ENCODE peak calls at places on chromosomes 6 and 20, in seven cellular contexts. I, N, P, Q, O, L and K are unnamed samples.

GRCh38 chr6:31042801-31043200 is 32.5 kb downstream of the MUC22 start:
- DNase-seq in Q (peak), O (no peak), N (peak), I (peak), P (no peak), L (no peak), K (no peak)

GRCh38 chr20:2005359-2005758 is 11.5 kb upstream of the PDYN start:
- DNase-seq in Q (no peak), P (no peak), L (no peak), N (no peak), I (no peak), O (no peak), K (no peak)

GRCh38 chr6:126427713-126428112 is 87.8 kb downstream of the CENPW start:
- DNase-seq in P (no peak), I (no peak), N (no peak), L (no peak), Q (no peak), O (no peak), K (no peak)

GRCh38 chr6:68994561-68994960 is 359.5 kb downstream of the ADGRB3 start:
- DNase-seq in L (no peak), Q (no peak), N (no peak), P (no peak), I (no peak), O (no peak), K (no peak)

GRCh38 chr20:24993337-24994185 is 1.0 kb upstream of the APMAP start:
- DNase-seq in P (no peak), I (no peak), N (peak), L (no peak), Q (no peak), O (no peak), K (no peak)

GRCh38 chr20:63093966-63094766 is 87.4 kb upstream of the BHLHE23 start:
- DNase-seq in N (peak), O (no peak), Q (peak), L (no peak), I (no peak), P (no peak), K (peak)

GRCh38 chr6:153852481-153852880 is 186.6 kb upstream of the OPRM1 start:
- DNase-seq in I (no peak), Q (no peak), P (no peak), N (peak), O (no peak), L (no peak), K (no peak)

GRCh38 chr6:38503032-38503784 is 136.5 kb downstream of the BTBD9 start:
- DNase-seq in I (no peak), N (no peak), L (no peak), Q (no peak), O (no peak), P (no peak), K (no peak)

GRCh38 chr6:7153807-7154206 is 46.0 kb downstream of the RREB1 start:
- DNase-seq in Q (no peak), N (peak), P (no peak), O (no peak), I (no peak), L (no peak), K (peak)

GRCh38 chr6:146990821-146991798 is 213.1 kb upstream of the STXBP5 start:
- DNase-seq in N (peak), O (no peak), L (no peak), I (no peak), P (no peak), Q (no peak), K (no peak)

GRCh38 chr20:58010186-58010585 is 218.3 kb downstream of the ANKRD60 start:
- DNase-seq in I (no peak), P (no peak), N (no peak), L (no peak), Q (no peak), O (no peak), K (no peak)

GRCh38 chr20:61127311-61128044 is 124.6 kb upstream of the CDH4 start:
- DNase-seq in Q (no peak), L (no peak), I (no peak), O (no peak), P (no peak), N (no peak), K (no peak)

GRCh38 chr6:82237013-82237412 is 10.5 kb downstream of the IBTK start:
- DNase-seq in N (no peak), Q (no peak), L (no peak), O (no peak), I (no peak), P (no peak), K (no peak)

GRCh38 chr6:7311920-7312615 is 931 bp downstream of the SSR1 start:
- DNase-seq in L (no peak), I (no peak), O (no peak), N (peak), P (no peak), Q (no peak), K (no peak)

GRCh38 chr20:23244207-23244915 is 106.2 kb upstream of the NXT1 start:
- DNase-seq in N (no peak), L (no peak), I (no peak), P (no peak), O (peak), Q (no peak), K (no peak)

GRCh38 chr20:25032478-25033183 is 25.3 kb downstream of the ACSS1 start:
- DNase-seq in P (no peak), N (no peak), L (no peak), I (no peak), Q (peak), O (no peak), K (no peak)

GRCh38 chr20:40680560-40680959 is 8.5 kb downstream of the MAFB start:
- DNase-seq in P (no peak), O (no peak), L (no peak), Q (no peak), N (no peak), I (peak), K (no peak)

GRCh38 chr6:53033764-53034163 is 31.4 kb upstream of the FBXO9 start:
- DNase-seq in L (no peak), I (no peak), Q (no peak), P (no peak), O (no peak), N (no peak), K (no peak)
- TF ChIP-seq CTCF in L (no peak), I (no peak), Q (no peak), P (no peak), O (no peak), N (no peak), K (no peak)

GRCh38 chr6:158655569-158656450 is 6.0 kb downstream of the SYTL3 start:
- DNase-seq in Q (peak), N (no peak), I (no peak), L (no peak), P (peak), O (no peak), K (no peak)

GRCh38 chr6:158662607-158663464 is 13.0 kb downstream of the SYTL3 start:
- DNase-seq in N (peak), Q (no peak), P (no peak), L (peak), I (no peak), O (no peak), K (no peak)

GRCh38 chr6:158663465-158664167 is 13.8 kb downstream of the SYTL3 start:
- DNase-seq in P (no peak), L (no peak), N (no peak), I (no peak), O (peak), Q (no peak), K (no peak)

GRCh38 chr6:158661156-158661555 is 11.3 kb downstream of the SYTL3 start:
- DNase-seq in L (no peak), P (no peak), N (no peak), I (no peak), Q (no peak), O (no peak), K (no peak)

DNA sequence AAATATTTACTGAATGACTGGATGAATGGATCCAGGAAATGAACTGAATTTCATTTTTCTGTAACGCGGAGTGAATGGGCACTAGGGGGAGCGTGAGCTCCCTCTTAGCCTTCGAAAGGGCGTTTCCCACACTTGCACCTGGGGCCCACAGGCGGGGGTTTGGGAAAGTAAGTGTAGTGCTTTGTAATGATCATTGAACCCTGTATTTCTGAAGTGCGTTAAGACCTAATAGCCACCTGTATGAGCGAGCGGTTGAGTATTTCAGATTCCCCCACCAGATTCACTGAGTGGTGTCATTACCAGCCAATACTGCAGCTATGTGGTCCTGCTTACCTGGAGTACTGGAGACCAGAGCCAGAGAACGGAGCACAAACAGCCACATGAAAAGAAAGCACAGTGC is 10.5 kb downstream of the SYTL3 start:
- DNase-seq in O (no peak), N (peak), Q (peak), P (no peak), L (peak), I (peak), K (no peak)
- TF ChIP-seq CTCF in O (peak), N (peak), Q (peak), P (peak), L (peak), I (peak), K (peak)

GRCh38 chr6:410555-411395 is 19.2 kb downstream of the IRF4 start:
- DNase-seq in Q (peak), P (no peak), L (no peak), O (no peak), I (no peak), N (no peak), K (no peak)

GRCh38 chr6:409370-409972 is 17.9 kb downstream of the IRF4 start:
- DNase-seq in P (no peak), O (no peak), Q (no peak), N (no peak), L (no peak), I (no peak), K (no peak)

GRCh38 chr6:408148-408547 is 16.6 kb downstream of the IRF4 start:
- DNase-seq in Q (no peak), I (no peak), N (no peak), L (no peak), O (no peak), P (no peak), K (no peak)

GRCh38 chr6:411402-412145 is 20.0 kb downstream of the IRF4 start:
- DNase-seq in L (no peak), O (no peak), N (peak), I (no peak), Q (no peak), P (no peak), K (no peak)

GRCh38 chr6:408599-409102 is 17.1 kb downstream of the IRF4 start:
- DNase-seq in O (peak), I (no peak), Q (peak), L (no peak), P (no peak), N (peak), K (peak)
- TF ChIP-seq CTCF in O (peak), I (no peak), Q (peak), L (no peak), P (peak), N (peak), K (peak)

DNA sequence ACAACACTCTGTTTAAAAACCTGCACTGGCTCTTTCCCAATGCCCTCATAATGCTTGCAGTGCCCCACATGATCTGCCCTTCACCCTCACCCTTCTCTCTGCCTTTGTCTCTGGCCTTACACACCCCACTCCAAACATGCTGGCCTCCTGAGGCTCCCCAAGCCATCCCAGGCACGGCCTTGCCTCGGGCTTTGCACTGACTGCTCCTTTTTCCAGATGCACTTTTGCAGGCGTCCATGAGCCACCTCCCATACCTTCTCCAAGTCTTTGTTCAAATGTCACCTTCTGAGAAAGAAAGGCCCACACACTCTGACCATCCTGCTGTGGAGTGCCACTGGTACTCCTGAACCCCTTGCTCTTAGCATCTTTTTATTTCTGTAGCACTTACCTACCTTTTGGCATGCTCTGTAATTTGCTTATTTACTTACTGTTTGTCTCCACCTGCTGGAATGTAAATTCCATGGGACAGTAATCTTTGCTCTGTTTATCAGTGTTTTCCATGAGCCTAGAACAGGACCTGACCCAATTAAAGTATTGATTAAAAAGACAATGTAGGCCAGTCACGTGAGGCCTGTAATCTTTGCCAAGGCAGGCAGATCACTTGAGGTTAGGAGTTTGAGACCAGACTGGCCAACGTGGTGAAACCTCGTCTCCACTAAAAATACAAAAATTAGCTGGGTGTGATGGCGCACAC is 30.7 kb downstream of the GFRA4 start:
- DNase-seq in L (no peak), O (no peak), P (no peak), N (no peak), Q (no peak), I (no peak), K (no peak)
- TF ChIP-seq CTCF in L (no peak), O (no peak), P (no peak), N (no peak), Q (no peak), I (no peak), K (no peak)

GRCh38 chr6:138115191-138115590 is 8.0 kb upstream of the PERP start:
- DNase-seq in N (no peak), P (no peak), I (no peak), Q (no peak), L (no peak), O (no peak), K (no peak)

GRCh38 chr6:138110229-138110628 is 3.0 kb upstream of the PERP start:
- DNase-seq in P (no peak), Q (no peak), N (no peak), O (no peak), I (no peak), L (no peak), K (no peak)

GRCh38 chr6:138116661-138116999 is 9.4 kb upstream of the PERP start:
- DNase-seq in Q (no peak), O (no peak), N (no peak), L (no peak), I (no peak), P (no peak), K (no peak)

GRCh38 chr6:138113588-138114210 is 6.5 kb upstream of the PERP start:
- DNase-seq in L (no peak), P (no peak), I (no peak), N (no peak), Q (no peak), O (no peak), K (no peak)

DNA sequence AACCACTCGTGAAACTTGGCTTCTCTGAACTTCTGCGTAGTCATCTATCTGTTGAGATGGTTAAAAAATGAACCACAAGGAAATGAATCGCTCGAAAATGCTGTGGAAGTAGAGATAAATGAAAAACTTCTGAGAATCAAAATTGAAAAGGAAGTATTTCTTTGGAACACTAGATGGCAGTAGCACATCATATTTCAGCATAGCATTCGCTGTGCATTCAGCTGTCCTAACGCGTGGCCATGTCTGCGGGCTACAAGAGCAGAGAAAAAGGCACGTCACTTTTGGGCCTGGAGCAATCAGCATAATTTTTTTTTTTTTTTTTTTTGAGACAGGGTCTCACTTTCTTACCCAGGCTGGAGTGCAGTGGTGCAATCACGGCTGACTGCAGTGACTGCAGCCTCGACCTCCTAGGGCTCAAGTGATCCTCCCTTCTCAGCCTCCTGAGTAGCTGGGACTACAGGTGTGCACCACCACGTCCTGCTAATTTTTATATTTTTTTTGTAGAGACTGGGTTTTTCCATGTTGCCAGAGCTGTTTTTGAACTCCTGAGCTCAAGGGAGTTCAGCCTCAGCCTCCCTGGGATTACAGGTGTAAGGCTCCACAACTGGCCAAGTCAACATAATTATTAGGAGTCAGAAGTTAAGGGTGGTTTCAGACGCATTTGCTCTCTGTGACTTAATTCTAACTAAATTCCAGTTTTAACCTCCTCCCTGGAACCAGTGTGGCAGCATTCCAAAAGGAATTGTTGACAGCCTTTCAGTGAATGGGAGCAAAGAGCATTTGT is 8.8 kb upstream of the PERP start:
- DNase-seq in Q (peak), L (peak), P (no peak), O (no peak), N (peak), I (peak), K (peak)
- TF ChIP-seq CTCF in Q (peak), L (peak), P (peak), O (peak), N (peak), I (peak), K (peak)

GRCh38 chr6:169289671-169290408 is 36.2 kb upstream of the THBS2 start:
- DNase-seq in N (peak), I (no peak), Q (no peak), P (no peak), O (no peak), L (no peak), K (no peak)

GRCh38 chr6:169293196-169293595 is 39.5 kb upstream of the THBS2 start:
- DNase-seq in L (no peak), O (no peak), P (no peak), I (no peak), N (no peak), Q (no peak), K (no peak)

GRCh38 chr6:169291148-169291547 is 37.5 kb upstream of the THBS2 start:
- DNase-seq in L (no peak), Q (no peak), P (no peak), N (no peak), O (no peak), I (no peak), K (no peak)

GRCh38 chr6:169291639-169292339 is 38.1 kb upstream of the THBS2 start:
- DNase-seq in Q (no peak), L (no peak), I (no peak), N (no peak), O (no peak), P (no peak), K (no peak)

DNA sequence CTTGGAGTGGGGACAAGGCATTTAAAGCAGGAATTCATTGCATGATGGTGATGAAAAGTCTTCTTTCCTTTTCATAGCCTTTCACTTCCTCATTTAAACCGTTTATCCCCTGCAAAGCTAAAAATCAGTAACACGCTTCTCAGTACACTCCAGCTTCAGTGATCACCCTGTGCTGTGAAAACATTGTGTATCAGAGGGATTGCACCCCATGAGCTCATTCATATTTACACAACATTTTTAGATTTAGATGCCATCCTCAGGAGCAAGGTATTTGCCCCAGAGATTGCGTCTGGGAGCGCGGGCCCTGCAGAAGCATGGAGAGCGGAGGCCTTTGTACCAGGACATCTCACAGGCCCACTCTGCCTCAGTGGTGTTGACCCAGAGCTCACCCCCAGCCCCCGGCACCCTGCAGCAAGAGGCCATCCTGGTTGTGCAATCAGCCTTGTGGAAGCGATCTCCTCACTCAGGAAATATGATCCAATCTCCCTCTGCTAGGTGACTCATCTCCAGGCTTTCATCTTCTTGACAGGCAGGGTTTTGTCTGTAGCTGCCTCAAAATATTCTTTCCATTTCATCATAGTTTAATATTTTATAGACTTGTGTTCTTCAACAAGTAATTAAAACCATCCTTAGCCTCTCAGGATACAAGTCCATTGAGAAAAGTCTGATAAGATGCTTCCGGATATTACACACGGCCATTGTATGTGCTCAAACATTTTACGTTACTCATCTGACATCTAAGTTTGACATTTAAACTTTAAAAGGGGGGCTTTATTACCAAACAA is 38.9 kb upstream of the THBS2 start:
- DNase-seq in N (peak), P (no peak), L (no peak), O (no peak), Q (no peak), I (no peak), K (peak)
- TF ChIP-seq CTCF in N (no peak), P (no peak), L (no peak), O (no peak), Q (no peak), I (no peak), K (no peak)

GRCh38 chr6:44699082-44699481 is 311.6 kb downstream of the CDC5L start:
- DNase-seq in Q (no peak), N (no peak), L (no peak), I (no peak), P (no peak), O (no peak), K (no peak)
- TF ChIP-seq CTCF in Q (no peak), N (no peak), L (no peak), I (no peak), P (no peak), O (no peak), K (no peak)

DNA sequence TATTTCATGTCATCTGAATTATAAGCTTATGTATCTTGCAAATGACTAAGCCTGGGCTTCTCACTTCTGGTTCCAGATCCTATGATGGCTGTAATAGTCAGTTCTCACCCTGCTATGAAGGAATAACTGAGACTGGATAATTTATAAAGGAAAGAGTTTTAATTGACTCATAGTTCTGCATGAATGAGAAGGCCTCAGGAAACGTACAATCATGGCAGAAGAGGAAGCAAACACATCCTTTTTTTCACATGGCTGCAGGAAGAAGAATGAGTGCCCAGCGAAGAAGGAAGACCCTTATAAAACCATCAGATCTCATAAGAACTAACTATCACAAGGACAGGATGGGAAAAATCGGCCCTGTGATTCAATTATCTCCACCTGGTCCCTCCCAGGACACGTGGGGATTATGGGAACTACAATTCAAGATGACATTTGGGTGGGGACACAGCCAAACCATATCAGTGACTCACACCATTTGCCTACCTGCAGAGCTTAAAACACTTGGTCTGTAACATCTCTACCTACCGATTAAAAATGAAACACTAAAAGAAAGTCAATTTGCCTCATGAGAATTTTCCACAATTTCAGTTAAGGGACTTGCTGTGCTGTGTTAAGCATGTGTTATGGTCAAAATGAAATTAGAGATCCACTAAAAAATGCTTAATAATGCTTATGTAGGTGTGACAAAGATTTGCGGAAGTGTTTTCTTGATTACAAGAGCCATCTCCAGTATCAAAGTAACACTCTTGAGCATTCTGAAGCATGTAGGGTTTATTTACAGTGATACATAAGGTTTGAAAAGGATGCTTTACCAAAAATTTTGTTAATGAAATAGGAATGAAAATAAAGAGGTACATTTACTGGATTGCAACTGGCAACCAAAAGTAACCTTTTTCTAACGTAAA is 2.2 kb upstream of the RWDD1 start:
- DNase-seq in N (peak), L (no peak), P (no peak), O (no peak), Q (no peak), I (no peak), K (no peak)
- TF ChIP-seq CTCF in N (no peak), L (no peak), P (no peak), O (no peak), Q (no peak), I (no peak), K (no peak)